ENCODE peak calls at places on chromosomes 16 and 17, in six cellular contexts. One of them, this sample, is unnamed.

GRCh38 chr16:13633381-13633861 is 286.5 kb upstream of the ERCC4 start:
- DNase-seq in germinal center: no peak
- DNase-seq in left ventricle myocardium superior: no peak
- DNase-seq in heart right ventricle: no peak
- DNase-seq in brain pericyte: no peak
- DNase-seq in smooth muscle cell of the brain vasculature: no peak
- DNase-seq in this sample: no peak

GRCh38 chr17:2926019-2926650 is 129.9 kb downstream of the RAP1GAP2 start:
- DNase-seq in left ventricle myocardium superior: no peak
- DNase-seq in brain pericyte: no peak
- DNase-seq in smooth muscle cell of the brain vasculature: no peak
- DNase-seq in heart right ventricle: no peak
- DNase-seq in germinal center: no peak
- DNase-seq in this sample: no peak

GRCh38 chr16:66167564-66168291 is 198.8 kb upstream of the CDH5 start:
- DNase-seq in left ventricle myocardium superior: no peak
- DNase-seq in heart right ventricle: no peak
- DNase-seq in smooth muscle cell of the brain vasculature: no peak
- DNase-seq in brain pericyte: no peak
- DNase-seq in germinal center: no peak
- DNase-seq in this sample: no peak

GRCh38 chr17:2444382-2444781 is 43.5 kb upstream of the MNT start:
- DNase-seq in germinal center: no peak
- DNase-seq in brain pericyte: no peak
- DNase-seq in left ventricle myocardium superior: no peak
- DNase-seq in smooth muscle cell of the brain vasculature: no peak
- DNase-seq in heart right ventricle: no peak
- DNase-seq in this sample: no peak

GRCh38 chr16:67977005-67977404 is 3.3 kb downstream of the DPEP3 start:
- DNase-seq in smooth muscle cell of the brain vasculature: no peak
- DNase-seq in germinal center: no peak
- DNase-seq in left ventricle myocardium superior: no peak
- DNase-seq in brain pericyte: no peak
- DNase-seq in heart right ventricle: no peak
- DNase-seq in this sample: no peak

GRCh38 chr16:57531253-57531575 is 5.2 kb downstream of the CCDC102A start:
- DNase-seq in brain pericyte: no peak
- DNase-seq in smooth muscle cell of the brain vasculature: no peak
- DNase-seq in heart right ventricle: peak; percentile 5
- DNase-seq in left ventricle myocardium superior: no peak
- DNase-seq in germinal center: no peak
- DNase-seq in this sample: no peak

GRCh38 chr17:82087961-82088837 is 9.8 kb downstream of the FASN start:
- DNase-seq in germinal center: no peak
- DNase-seq in left ventricle myocardium superior: peak; percentile 25
- DNase-seq in smooth muscle cell of the brain vasculature: no peak
- DNase-seq in brain pericyte: no peak
- DNase-seq in heart right ventricle: no peak
- DNase-seq in this sample: no peak

GRCh38 chr16:69057400-69058378 is 47.8 kb upstream of the HAS3 start:
- DNase-seq in smooth muscle cell of the brain vasculature: no peak
- DNase-seq in brain pericyte: no peak
- DNase-seq in germinal center: no peak
- DNase-seq in left ventricle myocardium superior: no peak
- DNase-seq in heart right ventricle: no peak
- DNase-seq in this sample: no peak

GRCh38 chr16:31202402-31203385 is at the start of gene PYCARD:
- DNase-seq in left ventricle myocardium superior: peak; percentile 82
- DNase-seq in smooth muscle cell of the brain vasculature: no peak
- DNase-seq in brain pericyte: no peak
- DNase-seq in heart right ventricle: peak; percentile 50
- DNase-seq in germinal center: peak; percentile 67
- DNase-seq in this sample: no peak

GRCh38 chr17:50872710-50873424 is 6.7 kb upstream of the TOB1 start:
- DNase-seq in brain pericyte: no peak
- DNase-seq in smooth muscle cell of the brain vasculature: no peak
- DNase-seq in left ventricle myocardium superior: no peak
- DNase-seq in germinal center: no peak
- DNase-seq in heart right ventricle: no peak
- DNase-seq in this sample: no peak

GRCh38 chr17:8141046-8141445 is 11.2 kb downstream of the PER1 start:
- DNase-seq in smooth muscle cell of the brain vasculature: no peak
- DNase-seq in left ventricle myocardium superior: no peak
- DNase-seq in heart right ventricle: no peak
- DNase-seq in brain pericyte: no peak
- DNase-seq in germinal center: no peak
- DNase-seq in this sample: no peak

GRCh38 chr17:82910770-82911169 is 70.9 kb upstream of the ZNF750 start:
- DNase-seq in brain pericyte: no peak
- DNase-seq in smooth muscle cell of the brain vasculature: no peak
- DNase-seq in heart right ventricle: no peak
- DNase-seq in germinal center: no peak
- DNase-seq in left ventricle myocardium superior: no peak
- DNase-seq in this sample: no peak

GRCh38 chr16:58125781-58126335 is 3.3 kb downstream of the CFAP20 start:
- DNase-seq in smooth muscle cell of the brain vasculature: no peak
- DNase-seq in heart right ventricle: no peak
- DNase-seq in germinal center: no peak
- DNase-seq in left ventricle myocardium superior: no peak
- DNase-seq in brain pericyte: no peak
- DNase-seq in this sample: no peak

GRCh38 chr17:83083368-83084201 is 4.2 kb downstream of the METRNL start:
- DNase-seq in smooth muscle cell of the brain vasculature: peak; percentile 67
- DNase-seq in germinal center: no peak
- DNase-seq in brain pericyte: peak; percentile 76
- DNase-seq in left ventricle myocardium superior: peak; percentile 50
- DNase-seq in heart right ventricle: no peak
- DNase-seq in this sample: no peak

GRCh38 chr16:879461-879861 is 78.9 kb upstream of the GNG13 start:
- DNase-seq in germinal center: no peak
- DNase-seq in brain pericyte: no peak
- DNase-seq in heart right ventricle: no peak
- DNase-seq in smooth muscle cell of the brain vasculature: no peak
- DNase-seq in left ventricle myocardium superior: peak; percentile 20
- DNase-seq in this sample: no peak

GRCh38 chr17:75097865-75098264 is 10.1 kb downstream of the SLC16A5 start:
- DNase-seq in heart right ventricle: no peak
- DNase-seq in brain pericyte: no peak
- DNase-seq in left ventricle myocardium superior: no peak
- DNase-seq in smooth muscle cell of the brain vasculature: no peak
- DNase-seq in germinal center: no peak
- DNase-seq in this sample: no peak

GRCh38 chr16:14958970-14959369 is 15.9 kb upstream of the PDXDC1 start:
- DNase-seq in heart right ventricle: no peak
- DNase-seq in brain pericyte: no peak
- DNase-seq in smooth muscle cell of the brain vasculature: no peak
- DNase-seq in germinal center: no peak
- DNase-seq in left ventricle myocardium superior: no peak
- DNase-seq in this sample: no peak

GRCh38 chr16:19700319-19700781 is 17.7 kb downstream of the KNOP1 start:
- DNase-seq in left ventricle myocardium superior: no peak
- DNase-seq in germinal center: no peak
- DNase-seq in heart right ventricle: no peak
- DNase-seq in brain pericyte: no peak
- DNase-seq in smooth muscle cell of the brain vasculature: no peak
- DNase-seq in this sample: no peak

GRCh38 chr17:33686171-33686570 is 393.1 kb upstream of the ASIC2 start:
- DNase-seq in germinal center: peak; percentile 45
- DNase-seq in smooth muscle cell of the brain vasculature: no peak
- DNase-seq in heart right ventricle: no peak
- DNase-seq in left ventricle myocardium superior: no peak
- DNase-seq in brain pericyte: no peak
- DNase-seq in this sample: no peak